ENCODE peak calls at places on chromosome 6, in seven cellular contexts. One of them, this sample, is unnamed.

GRCh38 chr6:48990746-48991145 is 472.3 kb downstream of the MMUT start:
- DNase-seq in coronary artery: no peak
- DNase-seq in A549: no peak
- DNase-seq in right atrium auricular region: no peak
- DNase-seq in bronchial epithelial cell: no peak
- DNase-seq in breast epithelium: no peak
- DNase-seq in OCI-LY7: no peak
- DNase-seq in this sample: no peak

GRCh38 chr6:125346143-125346925 is 44.6 kb upstream of the HDDC2 start:
- DNase-seq in coronary artery: peak; percentile 74
- DNase-seq in A549: no peak
- DNase-seq in right atrium auricular region: no peak
- DNase-seq in bronchial epithelial cell: no peak
- DNase-seq in breast epithelium: no peak
- DNase-seq in OCI-LY7: peak; percentile 74
- DNase-seq in this sample: no peak

GRCh38 chr6:39754493-39755115 is 29.4 kb upstream of the KIF6 start:
- DNase-seq in coronary artery: no peak
- DNase-seq in A549: no peak
- DNase-seq in right atrium auricular region: no peak
- DNase-seq in bronchial epithelial cell: no peak
- DNase-seq in breast epithelium: no peak
- DNase-seq in OCI-LY7: no peak
- DNase-seq in this sample: no peak

GRCh38 chr6:1641391-1641790 is 31.7 kb downstream of the FOXC1 start:
- DNase-seq in coronary artery: no peak
- DNase-seq in A549: no peak
- DNase-seq in right atrium auricular region: no peak
- DNase-seq in bronchial epithelial cell: peak; percentile 86
- DNase-seq in breast epithelium: peak; percentile 34
- DNase-seq in OCI-LY7: no peak
- DNase-seq in this sample: peak; percentile 80

GRCh38 chr6:30876039-30876730 is 8.1 kb upstream of the DDR1 start:
- DNase-seq in coronary artery: no peak
- DNase-seq in A549: no peak
- DNase-seq in right atrium auricular region: no peak
- DNase-seq in bronchial epithelial cell: peak; percentile 98
- DNase-seq in breast epithelium: peak; percentile 88
- DNase-seq in OCI-LY7: no peak
- DNase-seq in this sample: peak; percentile 97

GRCh38 chr6:170232186-170233002 is 58.5 kb downstream of the DLL1 start:
- DNase-seq in coronary artery: no peak
- DNase-seq in A549: no peak
- DNase-seq in right atrium auricular region: no peak
- DNase-seq in bronchial epithelial cell: peak; percentile 51
- DNase-seq in breast epithelium: no peak
- DNase-seq in OCI-LY7: no peak
- DNase-seq in this sample: peak; percentile 31

GRCh38 chr6:169341065-169341464 is 87.4 kb upstream of the THBS2 start:
- DNase-seq in coronary artery: no peak
- DNase-seq in A549: no peak
- DNase-seq in right atrium auricular region: no peak
- DNase-seq in bronchial epithelial cell: no peak
- DNase-seq in breast epithelium: no peak
- DNase-seq in OCI-LY7: no peak
- DNase-seq in this sample: no peak

GRCh38 chr6:96086745-96087144 is 71.0 kb downstream of the FUT9 start:
- DNase-seq in coronary artery: no peak
- DNase-seq in A549: no peak
- DNase-seq in right atrium auricular region: no peak
- DNase-seq in bronchial epithelial cell: no peak
- DNase-seq in breast epithelium: no peak
- DNase-seq in OCI-LY7: no peak
- DNase-seq in this sample: no peak

GRCh38 chr6:49923826-49924225 is 40.1 kb downstream of the DEFB114 start:
- DNase-seq in coronary artery: no peak
- DNase-seq in A549: no peak
- DNase-seq in right atrium auricular region: no peak
- DNase-seq in bronchial epithelial cell: no peak
- DNase-seq in breast epithelium: no peak
- DNase-seq in OCI-LY7: no peak
- DNase-seq in this sample: no peak

GRCh38 chr6:32046450-32047083 is 8.4 kb downstream of the CYP21A2 start:
- DNase-seq in coronary artery: no peak
- DNase-seq in A549: no peak
- DNase-seq in right atrium auricular region: peak; percentile 71
- DNase-seq in bronchial epithelial cell: no peak
- DNase-seq in breast epithelium: no peak
- DNase-seq in OCI-LY7: no peak
- DNase-seq in this sample: no peak

GRCh38 chr6:15073344-15073789 is 172.5 kb upstream of the JARID2 start:
- DNase-seq in coronary artery: no peak
- DNase-seq in A549: no peak
- DNase-seq in right atrium auricular region: no peak
- DNase-seq in bronchial epithelial cell: peak; percentile 87
- DNase-seq in breast epithelium: no peak
- DNase-seq in OCI-LY7: no peak
- DNase-seq in this sample: peak; percentile 88

GRCh38 chr6:167056370-167056769 is 57.2 kb downstream of the CEP43 start:
- DNase-seq in coronary artery: no peak
- DNase-seq in A549: no peak
- DNase-seq in right atrium auricular region: no peak
- DNase-seq in bronchial epithelial cell: no peak
- DNase-seq in breast epithelium: no peak
- DNase-seq in OCI-LY7: peak; percentile 21
- DNase-seq in this sample: no peak

GRCh38 chr6:143027058-143027457 is 33.6 kb upstream of the AIG1 start:
- DNase-seq in coronary artery: no peak
- DNase-seq in A549: no peak
- DNase-seq in right atrium auricular region: no peak
- DNase-seq in bronchial epithelial cell: peak; percentile 13
- DNase-seq in breast epithelium: no peak
- DNase-seq in OCI-LY7: peak; percentile 56
- DNase-seq in this sample: peak; percentile 37

GRCh38 chr6:160160450-160160849 is 38.8 kb downstream of the SLC22A1 start:
- DNase-seq in coronary artery: no peak
- DNase-seq in A549: no peak
- DNase-seq in right atrium auricular region: no peak
- DNase-seq in bronchial epithelial cell: peak; percentile 73
- DNase-seq in breast epithelium: no peak
- DNase-seq in OCI-LY7: no peak
- DNase-seq in this sample: peak; percentile 54

GRCh38 chr6:167505782-167506181 is 180.9 kb downstream of the TTLL2 start:
- DNase-seq in coronary artery: no peak
- DNase-seq in A549: no peak
- DNase-seq in right atrium auricular region: no peak
- DNase-seq in bronchial epithelial cell: no peak
- DNase-seq in breast epithelium: no peak
- DNase-seq in OCI-LY7: no peak
- DNase-seq in this sample: no peak

GRCh38 chr6:140858381-140858971 is 1274.2 kb upstream of the GJE1 start:
- DNase-seq in coronary artery: no peak
- DNase-seq in A549: no peak
- DNase-seq in right atrium auricular region: no peak
- DNase-seq in bronchial epithelial cell: peak; percentile 93
- DNase-seq in breast epithelium: no peak
- DNase-seq in OCI-LY7: no peak
- DNase-seq in this sample: peak; percentile 91

GRCh38 chr6:45698046-45698445 is 317.6 kb downstream of the CLIC5 start:
- DNase-seq in coronary artery: no peak
- DNase-seq in A549: no peak
- DNase-seq in right atrium auricular region: no peak
- DNase-seq in bronchial epithelial cell: no peak
- DNase-seq in breast epithelium: no peak
- DNase-seq in OCI-LY7: no peak
- DNase-seq in this sample: no peak

GRCh38 chr6:27374824-27375612 is 13.5 kb upstream of the ZNF391 start:
- DNase-seq in coronary artery: peak; percentile 81
- DNase-seq in A549: no peak
- DNase-seq in right atrium auricular region: peak; percentile 69
- DNase-seq in bronchial epithelial cell: peak; percentile 88
- DNase-seq in breast epithelium: peak; percentile 83
- DNase-seq in OCI-LY7: no peak
- DNase-seq in this sample: peak; percentile 94
- H3K4me3 ChIP-seq in coronary artery: peak overlapping the region; percentile 90
- H3K4me3 ChIP-seq in A549: peak overlapping the region; percentile 29
- H3K4me3 ChIP-seq in right atrium auricular region: peak overlapping the region; percentile 71
- H3K4me3 ChIP-seq in bronchial epithelial cell: peak overlapping the region; percentile 62
- H3K4me3 ChIP-seq in breast epithelium: peak overlapping the region; percentile 56
- H3K4me3 ChIP-seq in OCI-LY7: no peak overlapping the region
- H3K4me3 ChIP-seq in this sample: peak overlapping the region; percentile 78

GRCh38 chr6:6393069-6393529 is 72.6 kb upstream of the F13A1 start:
- DNase-seq in coronary artery: no peak
- DNase-seq in A549: no peak
- DNase-seq in right atrium auricular region: no peak
- DNase-seq in bronchial epithelial cell: no peak
- DNase-seq in breast epithelium: no peak
- DNase-seq in OCI-LY7: no peak
- DNase-seq in this sample: no peak

GRCh38 chr6:6401401-6401800 is 80.9 kb upstream of the F13A1 start:
- DNase-seq in coronary artery: no peak
- DNase-seq in A549: no peak
- DNase-seq in right atrium auricular region: no peak
- DNase-seq in bronchial epithelial cell: no peak
- DNase-seq in breast epithelium: no peak
- DNase-seq in OCI-LY7: no peak
- DNase-seq in this sample: no peak

GRCh38 chr6:6399568-6399967 is 79.1 kb upstream of the F13A1 start:
- DNase-seq in coronary artery: no peak
- DNase-seq in A549: no peak
- DNase-seq in right atrium auricular region: no peak
- DNase-seq in bronchial epithelial cell: no peak
- DNase-seq in breast epithelium: no peak
- DNase-seq in OCI-LY7: no peak
- DNase-seq in this sample: no peak

GRCh38 chr6:6395581-6396197 is 75.2 kb upstream of the F13A1 start:
- DNase-seq in coronary artery: no peak
- DNase-seq in A549: no peak
- DNase-seq in right atrium auricular region: no peak
- DNase-seq in bronchial epithelial cell: no peak
- DNase-seq in breast epithelium: no peak
- DNase-seq in OCI-LY7: no peak
- DNase-seq in this sample: no peak

DNA sequence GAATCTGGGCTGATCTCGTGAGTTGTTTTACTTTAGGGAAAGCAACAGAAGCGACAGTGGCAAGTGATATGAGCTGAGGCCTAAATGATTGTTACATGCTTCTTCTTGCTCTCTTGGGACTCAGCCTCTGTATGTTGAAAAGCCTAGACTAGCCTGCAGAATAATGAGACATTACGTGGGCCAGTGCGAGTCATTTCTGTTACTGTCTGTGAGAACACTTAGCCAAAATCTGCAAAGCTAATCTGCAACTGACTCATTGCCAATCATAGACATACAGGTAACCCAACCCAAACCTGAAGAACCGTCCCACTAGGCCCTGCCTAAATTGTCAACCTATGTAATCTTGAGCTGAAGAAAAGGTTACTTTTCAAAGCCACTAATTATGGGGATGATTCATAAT is 77.4 kb upstream of the F13A1 start:
- DNase-seq in coronary artery: no peak
- DNase-seq in A549: no peak
- DNase-seq in right atrium auricular region: no peak
- DNase-seq in bronchial epithelial cell: peak; percentile 95
- DNase-seq in breast epithelium: no peak
- DNase-seq in OCI-LY7: no peak
- DNase-seq in this sample: peak; percentile 94
- H3K4me3 ChIP-seq in coronary artery: no peak overlapping the region
- H3K4me3 ChIP-seq in A549: no peak overlapping the region
- H3K4me3 ChIP-seq in right atrium auricular region: no peak overlapping the region
- H3K4me3 ChIP-seq in bronchial epithelial cell: no peak overlapping the region
- H3K4me3 ChIP-seq in breast epithelium: no peak overlapping the region
- H3K4me3 ChIP-seq in OCI-LY7: no peak overlapping the region
- H3K4me3 ChIP-seq in this sample: no peak overlapping the region

GRCh38 chr6:144335914-144336313 is 50.8 kb downstream of the UTRN start:
- DNase-seq in coronary artery: no peak
- DNase-seq in A549: no peak
- DNase-seq in right atrium auricular region: no peak
- DNase-seq in bronchial epithelial cell: peak; percentile 66
- DNase-seq in breast epithelium: no peak
- DNase-seq in OCI-LY7: peak; percentile 61
- DNase-seq in this sample: peak; percentile 67

GRCh38 chr6:144336900-144337299 is 51.8 kb downstream of the UTRN start:
- DNase-seq in coronary artery: no peak
- DNase-seq in A549: no peak
- DNase-seq in right atrium auricular region: no peak
- DNase-seq in bronchial epithelial cell: no peak
- DNase-seq in breast epithelium: no peak
- DNase-seq in OCI-LY7: peak; percentile 11
- DNase-seq in this sample: no peak

GRCh38 chr6:144338474-144338873 is 53.3 kb downstream of the UTRN start:
- DNase-seq in coronary artery: no peak
- DNase-seq in A549: no peak
- DNase-seq in right atrium auricular region: no peak
- DNase-seq in bronchial epithelial cell: no peak
- DNase-seq in breast epithelium: no peak
- DNase-seq in OCI-LY7: peak; percentile 9
- DNase-seq in this sample: no peak

GRCh38 chr6:144334150-144334708 is 49.1 kb downstream of the UTRN start:
- DNase-seq in coronary artery: no peak
- DNase-seq in A549: no peak
- DNase-seq in right atrium auricular region: no peak
- DNase-seq in bronchial epithelial cell: no peak
- DNase-seq in breast epithelium: no peak
- DNase-seq in OCI-LY7: peak; percentile 68
- DNase-seq in this sample: no peak

GRCh38 chr6:144335315-144335861 is 50.3 kb downstream of the UTRN start:
- DNase-seq in coronary artery: no peak
- DNase-seq in A549: no peak
- DNase-seq in right atrium auricular region: no peak
- DNase-seq in bronchial epithelial cell: peak; percentile 71
- DNase-seq in breast epithelium: no peak
- DNase-seq in OCI-LY7: peak; percentile 35
- DNase-seq in this sample: peak; percentile 58
- H3K4me3 ChIP-seq in coronary artery: no peak overlapping the region
- H3K4me3 ChIP-seq in A549: no peak overlapping the region
- H3K4me3 ChIP-seq in right atrium auricular region: no peak overlapping the region
- H3K4me3 ChIP-seq in bronchial epithelial cell: no peak overlapping the region
- H3K4me3 ChIP-seq in breast epithelium: no peak overlapping the region
- H3K4me3 ChIP-seq in OCI-LY7: peak overlapping the region; percentile 12
- H3K4me3 ChIP-seq in this sample: no peak overlapping the region

DNA sequence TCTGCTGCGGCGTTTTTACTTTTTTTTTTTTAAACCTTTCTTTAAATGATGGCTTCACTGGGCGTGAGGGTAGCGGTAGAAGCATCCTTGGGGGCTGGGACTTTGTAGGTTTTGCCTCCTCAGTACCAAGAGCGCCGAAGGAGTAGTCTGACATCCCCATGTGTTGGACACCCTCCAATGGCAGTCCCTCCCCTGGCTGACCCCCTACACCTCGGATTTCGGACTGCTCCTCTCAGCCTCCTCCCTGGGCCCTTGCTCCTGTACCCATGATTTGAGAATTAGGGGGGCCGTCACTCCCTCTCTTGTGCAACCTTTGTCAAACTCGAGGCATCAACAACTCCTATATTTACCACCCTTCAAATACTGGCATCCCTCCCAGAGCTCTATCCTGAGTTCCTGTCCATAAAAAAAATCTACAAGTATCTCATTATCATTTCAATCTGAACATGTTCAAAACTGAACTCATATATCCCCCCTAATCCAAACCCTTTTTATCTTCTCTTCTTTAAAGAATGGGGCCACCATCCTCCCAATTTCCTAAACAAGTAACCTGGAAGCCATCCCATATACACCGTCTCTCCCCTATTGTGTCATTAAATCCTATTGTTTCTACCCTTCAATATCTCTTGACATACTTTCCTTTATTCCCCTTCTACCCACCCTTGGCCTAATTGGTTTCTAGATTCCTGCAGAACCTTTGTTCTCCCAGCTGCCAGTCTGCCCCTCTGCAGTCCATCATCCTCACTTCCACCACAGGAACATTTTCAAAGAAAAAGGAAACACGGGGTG is 1.2 kb upstream of the ARFGEF3 start:
- DNase-seq in coronary artery: no peak
- DNase-seq in A549: no peak
- DNase-seq in right atrium auricular region: no peak
- DNase-seq in bronchial epithelial cell: no peak
- DNase-seq in breast epithelium: no peak
- DNase-seq in OCI-LY7: no peak
- DNase-seq in this sample: no peak
- H3K4me3 ChIP-seq in coronary artery: no peak overlapping the region
- H3K4me3 ChIP-seq in A549: no peak overlapping the region
- H3K4me3 ChIP-seq in right atrium auricular region: peak overlapping the region; percentile 59
- H3K4me3 ChIP-seq in bronchial epithelial cell: no peak overlapping the region
- H3K4me3 ChIP-seq in breast epithelium: no peak overlapping the region
- H3K4me3 ChIP-seq in OCI-LY7: no peak overlapping the region
- H3K4me3 ChIP-seq in this sample: no peak overlapping the region